ENCODE peak calls at places on chromosomes 6 and 20, in four cellular contexts. S, M, I and H are unnamed samples.

GRCh38 chr6:108655840-108656650 is 95.3 kb downstream of the FOXO3 start:
- DNase-seq in S (no peak), M (no peak), I (no peak), H (no peak)

GRCh38 chr6:128208078-128208477 is 307.2 kb upstream of the THEMIS start:
- DNase-seq in S (no peak), M (no peak), I (no peak), H (no peak)

GRCh38 chr6:30325150-30325872 is 1.4 kb upstream of the TRIM39 start:
- DNase-seq in S (no peak), M (peak; percentile 79), I (no peak), H (no peak)

GRCh38 chr6:21049572-21049971 is 515.3 kb downstream of the CDKAL1 start:
- DNase-seq in S (no peak), M (no peak), I (no peak), H (no peak)

GRCh38 chr6:3751730-3752537 is 421 bp upstream of the PXDC1 start:
- DNase-seq in S (peak; percentile 86), M (peak; percentile 96), I (peak; percentile 78), H (peak; percentile 41)

GRCh38 chr6:43455034-43455747 is at the start of gene DLK2:
- DNase-seq in S (no peak), M (no peak), I (no peak), H (no peak)

GRCh38 chr20:44264287-44264686 is 17.2 kb downstream of the GDAP1L1 start:
- DNase-seq in S (no peak), M (no peak), I (no peak), H (no peak)

GRCh38 chr6:135233676-135234491 is 52.8 kb downstream of the MYB start:
- DNase-seq in S (no peak), M (no peak), I (no peak), H (no peak)

GRCh38 chr6:11848252-11848651 is 69.6 kb upstream of the ADTRP start:
- DNase-seq in S (no peak), M (no peak), I (no peak), H (no peak)
- H3K27ac ChIP-seq in S (no peak overlapping the region), M (no peak overlapping the region), I (no peak overlapping the region), H (no peak overlapping the region)

DNA sequence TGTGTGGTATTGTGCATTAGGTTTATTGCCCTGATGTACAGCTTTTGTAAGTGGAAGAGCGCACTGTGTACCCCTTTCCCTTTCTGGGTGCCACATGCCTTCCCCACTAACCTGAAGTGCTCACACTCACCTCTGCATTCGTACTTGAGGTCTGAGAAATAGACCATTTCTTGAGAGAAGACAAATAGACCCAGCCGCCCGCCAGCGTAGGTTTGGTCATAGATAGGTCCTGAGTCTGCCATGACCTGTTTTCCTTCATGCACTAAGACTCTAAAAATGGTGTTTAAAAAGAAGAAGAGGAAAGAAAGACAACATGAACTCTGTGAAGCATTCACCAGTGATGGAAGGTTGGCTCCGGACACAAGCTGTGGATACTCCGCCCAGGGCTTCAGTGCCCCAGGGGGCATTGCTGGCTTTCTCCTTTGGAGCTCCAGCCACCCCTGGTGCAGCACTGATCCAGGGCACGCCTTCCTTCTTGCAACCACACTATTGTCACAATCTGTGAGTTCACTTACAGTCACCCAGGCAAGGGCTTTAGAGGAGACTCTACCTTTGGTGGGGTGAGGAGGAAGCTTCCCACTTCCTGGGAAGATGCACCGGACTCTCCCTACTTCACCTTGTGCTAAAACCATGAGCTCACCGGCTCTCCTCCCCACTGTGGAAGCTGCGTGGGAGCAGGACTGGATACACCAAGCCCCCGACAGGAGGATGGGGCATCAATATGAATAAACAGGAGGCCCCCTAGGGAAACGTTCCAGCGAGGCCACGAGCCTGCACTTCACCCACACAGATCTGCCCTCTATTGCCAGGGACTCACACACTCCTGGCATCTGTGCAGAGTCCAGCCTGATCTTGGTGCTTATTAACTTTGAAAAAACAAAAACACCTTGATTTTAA is 33.3 kb downstream of the THBS2 start:
- DNase-seq in S (no peak), M (no peak), I (no peak), H (no peak)
- H3K27me3 ChIP-seq in S (no peaks in the 10 kb centered on the region), M (no peaks in the 10 kb centered on the region), I (no peaks in the 10 kb centered on the region), H (no peaks in the 10 kb centered on the region)

GRCh38 chr20:25538838-25539665 is 46.3 kb downstream of the NINL start:
- DNase-seq in S (no peak), M (no peak), I (no peak), H (no peak)
- H3K27ac ChIP-seq in S (peak overlapping the region; percentile 6), M (peak overlapping the region; percentile 65), I (no peak overlapping the region), H (peak overlapping the region; percentile 49)

DNA sequence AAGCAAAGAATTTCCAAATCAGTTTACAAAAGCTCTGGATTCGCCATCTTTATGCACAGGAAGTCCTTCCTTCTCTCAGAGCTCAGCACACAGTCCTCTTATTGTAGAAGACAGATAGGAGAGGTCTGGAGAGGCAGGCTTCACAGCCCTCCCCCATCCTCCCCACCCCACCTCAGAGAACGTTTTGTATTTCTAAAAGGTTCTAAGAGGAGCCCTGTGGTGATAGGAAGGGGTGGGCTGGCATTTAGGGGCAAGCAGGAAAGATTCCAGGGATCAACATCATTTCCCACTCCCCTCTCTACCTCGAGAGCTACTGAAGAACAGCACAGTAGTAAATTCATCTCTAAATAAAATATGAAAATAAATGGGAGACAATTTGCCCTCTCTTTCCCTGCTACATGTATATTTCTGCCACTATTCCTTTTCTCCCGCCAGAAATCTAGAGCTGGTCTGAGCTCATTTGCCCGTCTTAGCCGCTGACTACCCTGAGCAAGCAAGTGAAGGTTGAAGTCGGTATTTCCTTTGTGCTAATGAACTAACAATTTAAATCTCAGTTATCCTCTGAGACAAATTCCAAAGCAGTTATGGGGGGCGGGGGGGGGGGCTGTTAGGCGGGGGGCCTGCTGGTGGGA is 18.8 kb downstream of the TFAP2A start:
- DNase-seq in S (no peak), M (no peak), I (peak; percentile 73), H (no peak)
- H3K27me3 ChIP-seq in S (peaks cover 15% of the 10 kb centered on the region), M (peaks cover 14% of the 10 kb centered on the region), I (peaks cover 73% of the 10 kb centered on the region), H (no peaks in the 10 kb centered on the region)

DNA sequence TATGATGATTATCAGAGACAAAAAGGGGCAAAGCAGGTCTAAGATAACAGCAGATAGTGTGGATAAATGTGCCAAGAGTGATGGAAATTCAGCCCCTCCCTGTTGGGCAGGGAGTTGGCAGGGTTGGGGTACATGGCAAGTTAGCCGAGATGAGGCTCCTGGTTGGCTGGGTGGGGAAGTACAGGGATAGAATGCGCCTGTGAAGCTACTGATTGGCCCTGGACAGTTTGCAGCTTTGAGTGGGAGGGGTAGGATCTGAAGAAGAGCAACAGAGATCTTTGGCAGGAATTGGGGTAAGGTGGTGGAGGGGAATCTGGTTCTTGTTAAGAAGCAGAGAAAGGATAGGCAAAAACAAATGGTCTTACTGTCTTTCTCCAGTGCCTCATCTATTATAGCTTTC is 86.6 kb upstream of the CARMIL1 start:
- DNase-seq in S (no peak), M (no peak), I (no peak), H (no peak)
- H3K27ac ChIP-seq in S (no peak overlapping the region), M (peak overlapping the region; percentile 88), I (no peak overlapping the region), H (peak overlapping the region; percentile 85)

GRCh38 chr6:27630727-27631613 is 158.1 kb upstream of the ZNF184 start:
- DNase-seq in S (peak; percentile 52), M (no peak), I (peak; percentile 90), H (no peak)
- H3K27me3 ChIP-seq in S (peaks cover 6% of the 10 kb centered on the region), M (no peaks in the 10 kb centered on the region), I (no peaks in the 10 kb centered on the region), H (no peaks in the 10 kb centered on the region)

DNA sequence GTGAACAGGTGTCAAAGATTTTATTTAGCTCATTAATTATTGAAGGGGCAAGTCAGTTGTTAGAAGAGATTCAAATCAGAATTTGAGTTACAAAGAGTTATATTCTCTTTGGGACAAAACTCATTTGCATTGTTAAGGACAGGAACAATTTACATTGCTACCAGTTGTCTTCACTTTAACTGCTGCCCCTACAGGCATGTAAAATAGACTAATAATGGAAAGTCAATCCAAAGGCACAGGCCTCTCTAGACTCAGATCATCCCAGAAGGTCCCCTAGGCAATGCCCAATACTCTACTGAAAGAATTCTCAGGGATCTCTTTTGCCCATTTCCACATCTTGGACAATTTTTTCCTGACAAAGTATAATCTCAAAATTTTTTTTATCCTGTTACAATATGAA is 95.7 kb downstream of the SCP2D1 start:
- DNase-seq in S (no peak), M (no peak), I (no peak), H (no peak)
- H3K27ac ChIP-seq in S (no peak overlapping the region), M (no peak overlapping the region), I (no peak overlapping the region), H (no peak overlapping the region)

GRCh38 chr20:63498950-63499332 is at the start of gene EEF1A2:
- DNase-seq in S (no peak), M (no peak), I (peak; percentile 31), H (no peak)

GRCh38 chr20:63495771-63496403 is 3.0 kb downstream of the EEF1A2 start:
- DNase-seq in S (peak; percentile 84), M (peak; percentile 78), I (peak; percentile 75), H (no peak)

GRCh38 chr20:63497946-63498935 is 642 bp downstream of the EEF1A2 start:
- DNase-seq in S (no peak), M (no peak), I (peak; percentile 53), H (no peak)

GRCh38 chr20:63496404-63497120 is 2.3 kb downstream of the EEF1A2 start:
- DNase-seq in S (no peak), M (no peak), I (peak; percentile 35), H (no peak)

DNA sequence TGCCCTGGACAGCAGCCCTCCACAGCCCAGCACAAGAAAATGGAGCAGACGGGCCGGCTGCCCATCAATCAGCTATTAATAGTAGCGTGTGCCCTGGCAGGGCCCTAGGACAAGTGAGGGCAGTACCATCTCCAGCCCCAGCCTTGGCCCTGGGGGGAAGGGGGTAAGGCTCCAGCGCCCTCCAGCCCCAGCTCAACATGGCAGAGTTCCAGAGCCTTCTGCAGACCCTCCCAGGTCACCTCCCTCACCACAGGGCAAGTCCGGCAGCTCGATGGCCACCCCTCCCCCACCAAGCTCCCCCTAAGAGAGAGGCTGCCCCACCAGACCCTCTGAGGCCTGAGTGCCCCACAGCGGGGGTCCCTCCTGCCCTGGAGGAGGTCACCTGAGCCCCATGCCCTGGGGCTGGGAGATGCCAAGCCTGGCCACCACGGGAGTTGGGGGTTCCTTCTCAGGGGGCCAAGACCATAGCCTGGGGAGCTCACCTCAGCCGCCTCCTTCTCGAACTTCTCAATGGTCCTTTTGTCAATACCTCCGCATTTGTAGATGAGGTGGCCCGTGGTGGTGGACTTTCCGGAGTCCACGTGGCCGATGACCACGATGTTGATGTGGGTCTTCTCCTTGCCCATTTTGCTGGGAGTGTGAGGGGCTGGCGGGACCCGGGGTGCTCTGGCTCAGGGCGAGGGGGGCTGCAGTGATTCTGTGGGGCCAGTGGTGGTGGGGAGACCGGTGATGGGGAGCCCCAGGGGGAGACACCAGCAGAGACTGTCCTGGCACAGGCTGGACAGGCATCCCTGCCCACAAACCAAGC is 1.5 kb downstream of the EEF1A2 start:
- DNase-seq in S (no peak), M (no peak), I (peak; percentile 33), H (no peak)
- H3K27me3 ChIP-seq in S (peaks cover 34% of the 10 kb centered on the region), M (peaks cover 9% of the 10 kb centered on the region), I (peaks cover 4% of the 10 kb centered on the region), H (peaks cover 89% of the 10 kb centered on the region)

GRCh38 chr20:17543531-17543961 is 12.4 kb upstream of the BFSP1 start:
- DNase-seq in S (no peak), M (no peak), I (no peak), H (no peak)
- H3K27ac ChIP-seq in S (peak overlapping the region; percentile 31), M (peak overlapping the region; percentile 69), I (no peak overlapping the region), H (peak overlapping the region; percentile 82)